ENCODE peak calls at places on chromosomes 4 and X, in seven cellular contexts. U is stimulated activated CD8-positive, alpha-beta memory T cell treated with anti-CD3 and anti-CD28 coated beads, Interleukin-4, amount 100 ng/mL, for 1 hour; R is right lobe of liver; A is pulmonary artery endothelial cell; C is mucosa of descending colon; W is effector memory CD8-positive, alpha-beta T cell; L is HS-5. E is an unnamed sample.

GRCh38 chr4:147117400-147117799 is 171.7 kb upstream of the TTC29 start:
- DNase-seq in U (no peak), L (no peak), W (no peak), A (no peak), R (no peak), C (no peak), E (no peak)

GRCh38 chrX:24464498-24464835 is 619 bp upstream of the PDK3 start:
- DNase-seq in C (no peak), W (no peak), A (no peak), L (no peak), U (no peak), R (no peak), E (no peak)

GRCh38 chrX:101759000-101759399 is 99.3 kb upstream of the ARMCX2 start:
- DNase-seq in U (no peak), A (peak), R (peak), W (peak), C (no peak), L (peak), E (peak)

GRCh38 chr4:168877779-168878491 is 132.1 kb downstream of the CBR4 start:
- DNase-seq in A (no peak), R (peak), W (peak), C (peak), L (no peak), U (no peak), E (no peak)

GRCh38 chr4:152278172-152278504 is 257.8 kb downstream of the FBXW7 start:
- DNase-seq in W (no peak), U (no peak), A (no peak), R (no peak), L (no peak), C (no peak), E (no peak)

GRCh38 chr4:15451866-15452765 is 17.6 kb upstream of the CC2D2A start:
- DNase-seq in W (no peak), A (no peak), L (peak), R (no peak), C (no peak), U (no peak), E (peak)

GRCh38 chr4:83025563-83025962 is 9.4 kb upstream of the COPS4 start:
- DNase-seq in L (no peak), W (no peak), R (no peak), A (no peak), U (no peak), C (no peak), E (no peak)

GRCh38 chrX:107675823-107676555 is 47.7 kb downstream of the PRPS1 start:
- DNase-seq in L (no peak), U (no peak), A (no peak), C (no peak), W (no peak), R (no peak), E (peak)

GRCh38 chrX:76420237-76420636 is 7.3 kb upstream of the MAGEE1 start:
- DNase-seq in L (no peak), W (no peak), C (no peak), R (no peak), U (no peak), A (no peak), E (no peak)

GRCh38 chrX:153632612-153632980 is 14.4 kb upstream of the DUSP9 start:
- DNase-seq in L (no peak), W (no peak), U (no peak), R (peak), C (no peak), A (no peak), E (no peak)

GRCh38 chr4:139629761-139630160 is 35.9 kb upstream of the MGST2 start:
- DNase-seq in L (no peak), R (no peak), U (no peak), A (no peak), C (no peak), W (no peak), E (no peak)

GRCh38 chrX:10158279-10158939 is 1.6 kb downstream of the CLCN4 start:
- DNase-seq in L (no peak), W (no peak), U (no peak), A (no peak), R (peak), C (no peak), E (no peak)

GRCh38 chr4:168641811-168642140 is 144.9 kb downstream of the PALLD start:
- DNase-seq in W (no peak), C (no peak), R (no peak), A (no peak), L (no peak), U (no peak), E (no peak)

GRCh38 chr4:121377065-121377464 is 3.8 kb downstream of the QRFPR start:
- DNase-seq in W (no peak), C (no peak), A (no peak), R (no peak), U (no peak), L (no peak), E (no peak)

GRCh38 chr4:121690001-121690400 is 6.8 kb downstream of the ANXA5 start:
- DNase-seq in C (no peak), R (no peak), A (no peak), L (no peak), W (no peak), U (no peak), E (no peak)

GRCh38 chrX:69535661-69536060 is 31.5 kb downstream of the NALF2 start:
- DNase-seq in A (no peak), R (no peak), L (no peak), U (no peak), C (no peak), W (no peak), E (no peak)

GRCh38 chr4:165096776-165097175 is 15.9 kb downstream of the TMEM192 start:
- DNase-seq in A (no peak), C (no peak), L (no peak), U (no peak), R (no peak), W (no peak), E (peak)

GRCh38 chrX:48472225-48472624 is 2.2 kb upstream of the SLC38A5 start:
- DNase-seq in L (no peak), A (no peak), R (no peak), U (no peak), C (no peak), W (no peak), E (no peak)

GRCh38 chrX:14528629-14529287 is 578 bp upstream of the GLRA2 start:
- DNase-seq in U (no peak), C (peak), L (peak), A (no peak), W (peak), R (peak), E (peak)

GRCh38 chr4:142406051-142406549 is 440.0 kb downstream of the INPP4B start:
- DNase-seq in A (no peak), L (peak), R (no peak), C (no peak), W (no peak), U (no peak), E (no peak)

GRCh38 chr4:123922847-123923246 is 526.3 kb downstream of the SPRY1 start:
- DNase-seq in W (no peak), C (no peak), L (no peak), R (no peak), U (no peak), A (peak), E (no peak)

GRCh38 chr4:82230310-82230709 is 143.5 kb downstream of the HNRNPD start:
- DNase-seq in C (no peak), L (no peak), R (no peak), A (no peak), U (no peak), W (no peak), E (no peak)